ENCODE peak calls at places on chromosome 15, in four cellular contexts. V, R, F and B are unnamed samples.

GRCh38 chr15:45087513-45087912 is 26.5 kb downstream of the DUOX2 start:
- DNase-seq in F (no peak), V (no peak), R (no peak), B (no peak)

GRCh38 chr15:38299216-38299615 is 46.6 kb downstream of the SPRED1 start:
- DNase-seq in F (peak; percentile 79), V (no peak), R (peak; percentile 55), B (peak; percentile 93)

GRCh38 chr15:72902245-72902928 is 118.8 kb upstream of the ADPGK start:
- DNase-seq in F (peak; percentile 92), R (peak; percentile 83), V (no peak), B (peak; percentile 92)

GRCh38 chr15:61390138-61390537 is 161.0 kb upstream of the RORA start:
- DNase-seq in V (no peak), R (peak; percentile 21), F (no peak), B (peak; percentile 1)

GRCh38 chr15:67125589-67126502 is 60.4 kb downstream of the SMAD3 start:
- DNase-seq in F (peak; percentile 98), R (peak; percentile 98), V (no peak), B (peak; percentile 98)

GRCh38 chr15:73944161-73945099 is 18.2 kb downstream of the LOXL1 start:
- DNase-seq in F (no peak), R (no peak), V (peak; percentile 84), B (no peak)

GRCh38 chr15:65856821-65857455 is 12.4 kb upstream of the RAB11A start:
- DNase-seq in R (peak; percentile 72), F (peak; percentile 32), V (peak; percentile 57), B (peak; percentile 68)

GRCh38 chr15:100902436-100903190 is 16.5 kb upstream of the LRRK1 start:
- DNase-seq in V (no peak), F (peak; percentile 78), R (peak; percentile 90), B (no peak)

GRCh38 chr15:38084289-38084688 is 149.8 kb downstream of the TMCO5A start:
- DNase-seq in V (no peak), R (peak; percentile 50), F (peak; percentile 77), B (peak; percentile 30)

GRCh38 chr15:48084759-48085420 is 35.9 kb upstream of the SLC24A5 start:
- DNase-seq in F (peak; percentile 49), V (peak; percentile 37), R (peak; percentile 32), B (peak; percentile 66)

GRCh38 chr15:65468229-65468628 is 45.5 kb upstream of the IGDCC4 start:
- DNase-seq in R (no peak), F (no peak), V (no peak), B (no peak)

GRCh38 chr15:62211348-62211747 is 46.3 kb upstream of the C2CD4B start:
- DNase-seq in F (no peak), V (no peak), R (no peak), B (no peak)

GRCh38 chr15:79874242-79874641 is 22.6 kb downstream of the MTHFS start:
- DNase-seq in F (peak; percentile 48), R (no peak), V (no peak), B (no peak)

GRCh38 chr15:75930866-75931265 is 27.2 kb downstream of the FBXO22 start:
- DNase-seq in R (no peak), F (no peak), V (no peak), B (no peak)

GRCh38 chr15:43267439-43267838 is 711 bp upstream of the TGM5 start:
- DNase-seq in F (no peak), V (no peak), R (no peak), B (no peak)

GRCh38 chr15:37109952-37110630 is 9.7 kb upstream of the MEIS2 start:
- DNase-seq in V (no peak), R (peak; percentile 61), F (peak; percentile 68), B (peak; percentile 81)

GRCh38 chr15:22980189-22981136 is at the start of gene CYFIP1:
- DNase-seq in F (peak; percentile 88), R (peak; percentile 92), V (peak; percentile 66), B (peak; percentile 90)

GRCh38 chr15:57213783-57214366 is 162.4 kb upstream of the CGNL1 start:
- DNase-seq in V (peak; percentile 41), F (peak; percentile 65), R (peak; percentile 58), B (peak; percentile 69)

GRCh38 chr15:57444877-57445513 is 68.7 kb downstream of the CGNL1 start:
- DNase-seq in F (peak; percentile 56), R (peak; percentile 45), V (no peak), B (peak; percentile 34)

GRCh38 chr15:76366714-76367113 is 30.1 kb downstream of the ISL2 start:
- DNase-seq in R (no peak), V (no peak), F (no peak), B (no peak)

GRCh38 chr15:53114960-53115359 is 324.8 kb upstream of the ONECUT1 start:
- DNase-seq in V (no peak), F (no peak), R (no peak), B (no peak)

DNA sequence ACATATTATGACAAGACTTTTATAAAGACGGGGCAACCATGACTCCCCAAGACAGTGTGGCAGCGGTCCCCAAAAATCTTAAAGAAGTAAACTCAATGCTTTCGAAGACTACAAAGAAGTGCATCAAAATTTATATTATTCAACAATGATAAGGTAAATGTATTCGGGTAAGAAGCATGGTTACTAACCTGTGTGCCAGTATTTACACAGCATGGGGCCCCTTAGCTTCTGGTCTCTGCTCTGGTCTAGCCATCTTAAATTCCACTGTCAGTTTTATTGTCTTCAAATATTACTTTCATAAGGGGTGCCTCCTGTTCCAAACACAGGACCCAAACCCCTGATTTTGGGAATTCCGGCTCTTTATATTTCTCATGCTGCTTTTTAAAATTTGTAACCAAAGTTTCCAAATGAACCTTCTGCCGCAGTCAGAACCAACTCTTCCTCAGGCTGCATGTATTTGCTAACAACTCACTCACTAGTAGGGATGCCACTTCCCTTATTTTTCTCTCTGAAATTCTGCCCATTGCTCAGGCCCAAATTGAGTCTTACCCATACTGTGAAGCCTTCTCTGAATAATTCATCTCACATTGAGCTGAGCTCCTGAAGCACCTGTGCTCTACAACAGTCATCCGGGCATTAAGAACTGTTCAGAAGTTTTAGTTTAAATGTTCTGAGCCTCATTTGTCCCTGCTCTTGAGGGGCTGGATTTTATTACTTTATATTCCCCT is 1.2 kb downstream of the TTC23 start:
- DNase-seq in F (no peak), V (no peak), R (peak; percentile 14), B (no peak)
- H3K9ac ChIP-seq in F (no peak overlapping the region), V (no peak overlapping the region), R (peak overlapping the region; percentile 92), B (peak overlapping the region; percentile 96)

GRCh38 chr15:70376929-70377691 is 279.4 kb upstream of the TLE3 start:
- DNase-seq in F (peak; percentile 66), R (peak; percentile 85), V (no peak), B (peak; percentile 46)
- H3K4me2 ChIP-seq in F (peak overlapping the region; percentile 80), R (peak overlapping the region; percentile 92), V (no peak overlapping the region), B (peak overlapping the region; percentile 15)

GRCh38 chr15:80992436-80992835 is 2.8 kb upstream of the MESD start:
- DNase-seq in F (no peak), V (no peak), R (peak; percentile 69), B (no peak)
- H3K9ac ChIP-seq in F (no peak overlapping the region), V (no peak overlapping the region), R (peak overlapping the region; percentile 40), B (peak overlapping the region; percentile 76)

GRCh38 chr15:89078831-89079810 is 9.1 kb upstream of the ABHD2 start:
- DNase-seq in R (no peak), F (no peak), V (no peak), B (no peak)
- H3K4me2 ChIP-seq in R (no peak overlapping the region), F (no peak overlapping the region), V (no peak overlapping the region), B (no peak overlapping the region)

DNA sequence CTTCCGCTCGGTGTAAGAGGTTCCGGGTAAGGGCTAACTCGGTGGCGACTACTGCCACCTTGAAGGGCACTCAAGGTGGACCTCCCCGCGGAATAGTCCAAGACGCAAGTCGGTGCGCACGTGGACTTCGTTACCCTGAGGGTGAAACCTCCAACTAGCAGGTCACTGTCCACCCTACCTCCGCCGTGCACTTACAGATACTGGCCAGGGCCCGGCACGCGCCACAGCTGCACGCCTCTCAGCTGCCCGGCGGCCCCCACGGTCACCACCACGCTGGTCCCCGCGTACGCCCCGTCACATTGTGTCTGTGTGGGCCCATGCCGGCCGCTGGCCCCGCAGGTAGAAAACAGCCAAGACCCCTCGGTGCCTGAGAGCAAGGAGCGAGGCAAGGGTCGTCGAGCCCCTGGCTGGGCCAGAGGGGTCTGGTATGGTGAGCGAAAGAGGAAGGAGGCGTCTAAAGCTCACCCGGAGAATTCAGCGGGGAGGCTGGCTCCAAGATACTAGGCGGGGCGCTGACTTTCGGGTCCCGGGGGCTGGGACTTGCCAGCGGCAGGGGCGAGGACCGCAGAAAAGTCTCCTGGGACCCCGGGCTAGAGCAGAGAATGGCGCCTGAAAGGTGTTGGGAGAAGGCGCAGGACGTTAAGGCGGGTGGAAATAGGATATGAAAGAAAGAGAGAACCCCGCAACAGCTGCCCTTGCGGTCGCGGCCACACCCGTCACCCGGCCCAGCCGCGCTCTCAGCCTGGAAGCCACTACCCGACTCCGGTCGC is 930 bp downstream of the LTK start:
- DNase-seq in F (no peak), R (peak; percentile 56), V (no peak), B (no peak)
- H3K9ac ChIP-seq in F (no peak overlapping the region), R (no peak overlapping the region), V (no peak overlapping the region), B (no peak overlapping the region)

DNA sequence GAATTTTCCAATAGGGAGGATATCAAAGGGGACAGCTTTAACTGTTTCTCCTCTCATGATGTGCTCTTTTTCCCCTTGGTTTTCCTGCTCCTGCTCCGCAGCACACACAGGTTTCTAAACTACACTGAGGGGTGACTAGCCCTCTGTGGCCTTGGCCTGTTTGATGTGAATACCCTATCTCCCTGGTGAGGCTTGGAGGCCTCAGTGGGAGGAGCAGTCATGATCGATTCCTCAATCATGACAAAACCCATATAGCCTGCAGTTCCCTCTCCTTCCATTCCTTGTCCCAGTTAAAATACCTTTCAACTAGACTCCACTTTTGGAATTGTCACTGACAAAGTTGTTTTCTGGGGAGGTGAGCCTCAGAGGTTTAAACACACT is 24.0 kb upstream of the USP3 start:
- DNase-seq in F (no peak), V (no peak), R (no peak), B (peak; percentile 45)
- H3K4me2 ChIP-seq in F (no peak overlapping the region), V (no peak overlapping the region), R (no peak overlapping the region), B (no peak overlapping the region)

DNA sequence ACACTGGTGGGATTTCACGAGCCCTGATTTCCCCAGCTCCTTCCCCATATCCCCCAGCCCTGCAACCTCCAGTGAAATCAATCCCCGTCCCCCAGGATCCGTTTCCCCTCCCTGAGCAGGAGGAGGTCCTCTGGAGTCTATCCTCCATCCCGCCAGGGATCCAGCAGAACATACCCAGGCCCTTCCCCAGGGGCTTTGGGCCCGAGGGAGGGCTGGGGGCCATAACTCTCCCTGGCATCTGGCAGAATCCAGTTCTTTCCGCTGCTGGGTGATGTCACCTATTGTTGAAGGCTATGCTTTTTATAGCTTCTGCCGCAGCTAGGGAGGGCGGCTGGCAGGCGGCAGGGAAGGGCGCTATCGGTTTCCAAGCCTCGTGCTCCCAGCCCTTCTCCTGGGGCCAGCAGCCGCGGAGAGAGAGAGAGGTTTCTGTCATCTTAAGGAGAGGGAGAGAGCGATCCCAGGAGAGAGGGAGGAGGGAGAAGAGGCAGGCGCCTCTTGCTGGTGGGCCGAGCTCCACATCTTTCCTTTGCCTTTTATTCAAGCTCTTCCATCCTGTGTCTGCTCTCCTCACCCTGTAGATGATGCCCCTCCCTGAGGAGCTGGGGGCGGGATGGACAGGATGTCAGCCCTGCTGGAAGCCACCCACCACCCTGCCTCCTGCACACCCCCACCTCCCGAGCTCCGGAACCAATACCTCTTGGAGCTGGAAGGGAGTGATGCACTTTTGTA is 120.1 kb downstream of the ANP32A start:
- DNase-seq in F (peak; percentile 75), R (peak; percentile 80), V (no peak), B (peak; percentile 75)
- H3K9ac ChIP-seq in F (peak overlapping the region; percentile 30), R (peak overlapping the region; percentile 60), V (no peak overlapping the region), B (peak overlapping the region; percentile 83)